ENCODE peak calls at places on chromosomes 5 and 9, in eight cellular contexts. Y is lower leg skin, I is lower lobe of right lung, K is GM10248, U is thoracic aorta, L is neural crest cell, D is AG09319, J is AG10803. B is an unnamed sample.

GRCh38 chr5:7518947-7519560 is 123.1 kb downstream of the ADCY2 start:
- DNase-seq in K (no peak), J (no peak), D (no peak), Y (no peak), L (no peak), I (no peak), U (no peak), B (no peak)

GRCh38 chr9:79469164-79469563 is 102.6 kb upstream of the TLE4 start:
- DNase-seq in Y (no peak), K (no peak), L (no peak), I (no peak), D (no peak), J (no peak), U (no peak), B (no peak)

GRCh38 chr9:82939451-82939850 is 123.5 kb downstream of the RASEF start:
- DNase-seq in K (no peak), I (no peak), Y (no peak), L (no peak), D (no peak), U (no peak), J (no peak), B (no peak)

GRCh38 chr5:81517462-81517861 is 123.5 kb upstream of the ACOT12 start:
- DNase-seq in J (peak), Y (no peak), L (no peak), U (no peak), D (no peak), K (no peak), I (no peak), B (no peak)

GRCh38 chr5:149345892-149346222 is 558 bp downstream of the GRPEL2 start:
- DNase-seq in J (peak), L (no peak), D (no peak), U (no peak), I (no peak), K (no peak), Y (no peak), B (no peak)

GRCh38 chr5:172616730-172617129 is 24.3 kb upstream of the NEURL1B start:
- DNase-seq in K (no peak), J (no peak), D (no peak), L (no peak), Y (no peak), U (no peak), I (no peak), B (no peak)

GRCh38 chr9:120434532-120434931 is 145.4 kb downstream of the CDK5RAP2 start:
- DNase-seq in I (no peak), U (no peak), D (peak), L (no peak), J (peak), K (no peak), Y (no peak), B (no peak)

GRCh38 chr5:116574682-116575634 is at the start of gene SEMA6A:
- DNase-seq in J (peak), L (peak), D (peak), I (peak), U (peak), Y (peak), K (peak), B (peak)

GRCh38 chr5:116032094-116032517 is at the start of gene ARL14EPL:
- DNase-seq in L (no peak), U (peak), J (peak), I (peak), K (peak), D (peak), Y (no peak), B (no peak)

GRCh38 chr9:83304686-83305085 is 233.5 kb downstream of the FRMD3 start:
- DNase-seq in I (peak), D (peak), J (peak), Y (peak), L (no peak), K (no peak), U (peak), B (no peak)

GRCh38 chr5:151685749-151686672 is 704 bp downstream of the SPARC start:
- DNase-seq in U (no peak), D (no peak), I (no peak), K (no peak), J (peak), L (no peak), Y (peak), B (no peak)

GRCh38 chr5:139342423-139342723 is 719 bp downstream of the PAIP2 start:
- DNase-seq in L (no peak), K (peak), I (no peak), J (no peak), U (no peak), Y (no peak), D (no peak), B (no peak)

GRCh38 chr5:140157032-140157781 is 17.8 kb upstream of the CYSTM1 start:
- DNase-seq in L (peak), U (peak), I (peak), J (peak), K (peak), Y (peak), D (peak), B (peak)

GRCh38 chr9:127980056-127980705 is 608 bp downstream of the EEIG1 start:
- DNase-seq in D (no peak), I (peak), K (no peak), L (peak), Y (no peak), U (no peak), J (no peak), B (peak)

GRCh38 chr5:177457239-177458121 is 10.9 kb downstream of the PRR7 start:
- DNase-seq in K (peak), Y (peak), I (peak), U (peak), L (peak), D (peak), J (peak), B (peak)

GRCh38 chr5:79878721-79879336 is 112.2 kb downstream of the MTX3 start:
- DNase-seq in U (no peak), Y (no peak), J (no peak), I (no peak), D (no peak), K (peak), L (peak), B (no peak)
- TF ChIP-seq CTCF in U (no peak), Y (no peak), J (peak), I (peak), D (peak), K (peak), L (peak), B (no peak)

DNA sequence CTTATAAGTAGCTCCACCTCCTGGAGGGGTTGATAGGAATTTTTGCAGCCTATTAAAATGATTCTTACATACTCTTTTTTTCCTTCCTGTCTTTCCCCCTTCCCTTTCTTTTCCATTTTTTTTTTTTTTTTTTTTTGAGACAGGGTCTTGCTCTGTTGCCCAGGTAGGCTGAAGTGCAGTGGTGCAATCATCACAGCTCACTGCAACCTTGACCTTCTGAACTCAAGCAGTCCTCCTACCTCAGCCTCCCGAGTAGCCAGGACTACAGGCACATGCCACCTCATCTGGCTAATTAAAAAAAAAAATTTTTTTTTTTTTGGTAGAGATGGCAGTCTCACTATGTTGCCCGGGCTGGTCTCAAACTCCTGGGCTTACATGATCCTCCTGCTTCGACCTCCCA is 4.3 kb upstream of the TBC1D2 start:
- DNase-seq in D (no peak), J (no peak), U (no peak), Y (no peak), K (no peak), I (no peak), L (no peak), B (no peak)
- TF ChIP-seq CTCF in D (no peak), J (no peak), U (no peak), Y (no peak), K (no peak), I (no peak), L (no peak), B (no peak)

GRCh38 chr9:124010665-124011321 is 775 bp upstream of the LHX2 start:
- DNase-seq in I (no peak), J (peak), U (no peak), L (no peak), Y (no peak), D (no peak), K (no peak), B (peak)

GRCh38 chr9:124010303-124010664 is 1.3 kb upstream of the LHX2 start:
- DNase-seq in U (no peak), K (no peak), D (no peak), Y (no peak), J (no peak), I (no peak), L (no peak), B (no peak)

GRCh38 chr9:124009835-124010226 is 1.7 kb upstream of the LHX2 start:
- DNase-seq in Y (no peak), L (no peak), I (no peak), D (no peak), J (no peak), K (no peak), U (no peak), B (no peak)

GRCh38 chr9:124012368-124013262 is 1.0 kb downstream of the LHX2 start:
- DNase-seq in K (no peak), D (no peak), J (no peak), L (no peak), U (no peak), Y (no peak), I (no peak), B (no peak)

DNA sequence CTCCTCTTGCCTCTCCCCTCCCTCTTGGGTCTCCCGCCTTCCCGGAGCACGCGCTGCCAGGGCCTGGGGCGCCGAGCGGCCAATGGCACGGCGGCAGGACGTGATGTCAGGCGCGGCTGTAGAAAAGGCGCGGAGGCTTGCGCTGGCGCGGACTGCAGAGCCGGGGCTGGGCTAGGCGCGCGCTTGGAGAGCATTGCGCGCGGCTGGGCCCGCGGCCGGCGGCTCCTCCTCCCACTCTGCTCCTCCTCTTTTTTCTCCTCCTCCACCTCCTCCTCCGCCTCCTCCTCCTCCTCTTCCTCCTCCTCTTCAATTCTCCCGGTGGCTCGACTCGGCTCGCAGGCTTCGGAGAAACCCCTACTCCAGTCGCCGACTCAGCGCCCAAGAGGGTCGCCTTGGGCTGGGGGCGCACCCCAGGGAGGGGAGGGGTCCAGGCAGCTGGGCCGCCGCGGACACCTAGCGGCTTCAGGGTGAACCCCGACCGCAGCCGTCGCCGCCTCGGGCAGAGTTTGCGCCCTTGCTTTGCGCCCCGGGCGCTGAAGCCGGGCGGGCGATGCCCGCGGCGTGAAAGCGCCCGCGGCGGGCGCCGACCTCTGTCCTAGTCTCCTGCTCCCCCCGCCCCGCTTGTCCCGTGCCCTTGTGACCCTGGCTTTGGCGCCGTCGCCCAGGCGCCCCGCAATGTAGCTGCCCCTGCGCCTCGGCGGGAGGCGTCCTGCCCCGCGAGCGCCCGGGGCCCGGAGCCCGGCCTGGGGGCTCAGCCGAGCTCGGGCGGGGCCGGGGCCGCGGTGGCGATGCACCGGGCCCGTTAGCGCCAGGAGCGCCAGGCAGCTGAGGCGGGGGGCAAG is at the start of gene LHX2:
- DNase-seq in U (no peak), L (peak), D (peak), I (no peak), J (peak), Y (no peak), K (no peak), B (no peak)
- TF ChIP-seq CTCF in U (no peak), L (no peak), D (no peak), I (no peak), J (no peak), Y (no peak), K (no peak), B (no peak)

GRCh38 chr5:91224969-91225368 is 158.1 kb downstream of the ARRDC3 start:
- DNase-seq in J (no peak), I (no peak), Y (no peak), L (no peak), U (no peak), D (no peak), K (no peak), B (no peak)

GRCh38 chr5:91223886-91224285 is 159.2 kb downstream of the ARRDC3 start:
- DNase-seq in Y (no peak), I (no peak), L (no peak), U (no peak), J (peak), K (no peak), D (no peak), B (no peak)

GRCh38 chr5:91229031-91229623 is 154.0 kb downstream of the ARRDC3 start:
- DNase-seq in K (no peak), Y (no peak), I (no peak), L (no peak), U (no peak), D (no peak), J (peak), B (no peak)

GRCh38 chr5:91224459-91224858 is 158.7 kb downstream of the ARRDC3 start:
- DNase-seq in J (peak), U (no peak), L (no peak), K (no peak), I (no peak), D (no peak), Y (no peak), B (no peak)

GRCh38 chr5:91225848-91226686 is 157.1 kb downstream of the ARRDC3 start:
- DNase-seq in L (no peak), J (no peak), U (no peak), K (peak), Y (no peak), D (no peak), I (peak), B (no peak)
- TF ChIP-seq CTCF in L (peak), J (no peak), U (no peak), K (peak), Y (no peak), D (no peak), I (peak), B (no peak)

B was measured in mesothelial cell of epicardium.